ENCODE peak calls at places on chromosome 19, in four cellular contexts. V is osteocyte; G is CD4-positive, alpha-beta T cell; Q is tibial artery. F is an unnamed sample.

GRCh38 chr19:35643255-35644205 is 2.0 kb downstream of the ETV2 start:
- DNase-seq in V (peak; percentile 92), G (peak; percentile 69), Q (peak; percentile 87), F (peak; percentile 91)

GRCh38 chr19:28217064-28217463 is 995.9 kb downstream of the UQCRFS1 start:
- DNase-seq in V (no peak), G (no peak), Q (no peak), F (no peak)

GRCh38 chr19:802888-803561 is 5.8 kb downstream of the PTBP1 start:
- DNase-seq in V (no peak), G (no peak), Q (no peak), F (no peak)

GRCh38 chr19:16527971-16528521 is 14.2 kb downstream of the CHERP start:
- DNase-seq in V (no peak), G (peak; percentile 36), Q (no peak), F (no peak)

GRCh38 chr19:38877781-38878574 is at the start of gene RINL:
- DNase-seq in V (no peak), G (peak; percentile 74), Q (no peak), F (peak; percentile 83)

GRCh38 chr19:46622118-46622446 is 2.8 kb downstream of the PTGIR start:
- DNase-seq in V (no peak), G (no peak), Q (no peak), F (no peak)

GRCh38 chr19:1085676-1086442 is 9.3 kb downstream of the POLR2E start:
- DNase-seq in V (no peak), G (no peak), Q (no peak), F (no peak)

GRCh38 chr19:23778566-23778965 is 19.9 kb upstream of the ZNF681 start:
- DNase-seq in V (no peak), G (no peak), Q (no peak), F (no peak)

GRCh38 chr19:2274937-2275535 is 6.9 kb downstream of the PEAK3 start:
- DNase-seq in V (no peak), G (no peak), Q (no peak), F (no peak)

GRCh38 chr19:41774515-41774980 is 19.2 kb downstream of the CEACAM6 start:
- DNase-seq in V (no peak), G (peak; percentile 22), Q (no peak), F (no peak)

GRCh38 chr19:3644351-3645066 is 17.9 kb upstream of the CACTIN start:
- DNase-seq in V (no peak), G (no peak), Q (no peak), F (no peak)

GRCh38 chr19:11931051-11931450 is 6.1 kb downstream of the ZNF700 start:
- DNase-seq in V (no peak), G (no peak), Q (no peak), F (no peak)

GRCh38 chr19:17794731-17795494 is at the start of gene B3GNT3:
- DNase-seq in V (no peak), G (peak; percentile 31), Q (no peak), F (no peak)

GRCh38 chr19:3604227-3604986 is 2.3 kb downstream of the TBXA2R start:
- DNase-seq in V (no peak), G (no peak), Q (peak; percentile 96), F (no peak)

GRCh38 chr19:4067396-4068057 is 828 bp upstream of the ZBTB7A start:
- DNase-seq in V (peak; percentile 83), G (peak; percentile 56), Q (no peak), F (no peak)

F was measured in GM12892.